ENCODE peak calls at places on chromosomes 16 and 17, in four cellular contexts. P is OCI-LY7, O is cardiac fibroblast, L is prostate gland. N is an unnamed sample.
A peak's percentile ranks its signal among the peaks of the same experiment; 100 is the strongest.

GRCh38 chr17:41965694-41966375 is 760 bp upstream of the CNP start:
- DNase-seq in P (peak; percentile 50), O (peak; percentile 49), L (peak; percentile 91), N (no peak)

GRCh38 chr16:74261068-74261467 is 35.5 kb upstream of the PSMD7 start:
- DNase-seq in P (no peak), O (no peak), L (no peak), N (no peak)

GRCh38 chr17:81392909-81393654 is 2.2 kb upstream of the BAHCC1 start:
- DNase-seq in P (peak; percentile 58), O (peak; percentile 36), L (no peak), N (no peak)

GRCh38 chr17:78341559-78342437 is 18.1 kb downstream of the SOCS3 start:
- DNase-seq in P (no peak), O (peak; percentile 91), L (peak; percentile 47), N (no peak)

GRCh38 chr17:60604686-60605334 is 4.8 kb downstream of the PPM1D start:
- DNase-seq in P (no peak), O (peak; percentile 66), L (no peak), N (peak; percentile 78)

GRCh38 chr17:75428775-75429469 is 23.4 kb upstream of the GRB2 start:
- DNase-seq in P (no peak), O (peak; percentile 66), L (no peak), N (peak; percentile 87)

GRCh38 chr17:73341350-73342056 is 29.7 kb upstream of the CDC42EP4 start:
- DNase-seq in P (no peak), O (no peak), L (no peak), N (no peak)

GRCh38 chr17:39854909-39855308 is 9.2 kb downstream of the IKZF3 start:
- DNase-seq in P (no peak), O (no peak), L (no peak), N (no peak)

GRCh38 chr16:4682084-4682581 is 11.2 kb upstream of the NUDT16L1 start:
- DNase-seq in P (no peak), O (no peak), L (no peak), N (no peak)

GRCh38 chr17:69723741-69724140 is 309.2 kb downstream of the MAP2K6 start:
- DNase-seq in P (no peak), O (no peak), L (no peak), N (no peak)

GRCh38 chr17:68431661-68432071 is 25.6 kb downstream of the WIPI1 start:
- DNase-seq in P (peak; percentile 73), O (peak; percentile 56), L (no peak), N (no peak)

GRCh38 chr16:19417640-19418039 is at the start of gene TMC5:
- DNase-seq in P (no peak), O (no peak), L (peak; percentile 50), N (no peak)

GRCh38 chr16:82699262-82699661 is 72.5 kb downstream of the CDH13 start:
- DNase-seq in P (no peak), O (no peak), L (no peak), N (no peak)

GRCh38 chr17:74213897-74214386 is 571 bp downstream of the TTYH2 start:
- DNase-seq in P (peak; percentile 54), O (no peak), L (no peak), N (no peak)

GRCh38 chr16:3717235-3718018 is at the start of gene TRAP1:
- DNase-seq in P (peak; percentile 91), O (peak; percentile 84), L (peak; percentile 83), N (peak; percentile 19)

GRCh38 chr17:71496552-71496951 is 624.3 kb upstream of the SOX9 start:
- DNase-seq in P (no peak), O (no peak), L (no peak), N (peak; percentile 100)

DNA sequence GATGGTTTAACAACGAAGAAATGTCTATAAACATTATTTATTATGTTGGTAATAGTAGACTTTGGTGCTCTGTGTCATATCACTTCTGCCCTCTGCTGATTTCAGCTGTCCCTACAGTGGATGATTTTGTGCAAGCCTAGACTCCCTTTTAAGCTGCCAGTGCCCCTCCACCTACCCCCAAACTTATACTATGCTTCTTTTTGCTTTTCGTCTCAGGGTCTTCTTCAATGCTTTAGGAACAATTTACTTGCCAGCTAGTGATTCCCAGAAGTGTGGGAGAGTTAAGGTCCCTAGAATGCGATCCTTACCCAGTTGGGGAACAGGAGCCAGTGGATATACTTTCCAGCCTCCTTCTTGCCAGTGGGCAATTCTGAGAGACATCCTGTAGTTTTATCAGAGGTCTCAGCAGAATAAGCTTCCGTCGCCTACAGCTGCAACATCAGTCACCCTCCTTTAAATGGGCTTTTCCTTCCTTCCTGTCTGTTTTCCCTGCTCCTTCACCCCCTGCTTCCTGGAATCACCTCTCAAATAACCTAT is 4.1 kb downstream of the ICAM2 start:
- DNase-seq in P (peak; percentile 49), O (no peak), L (no peak), N (no peak)
- TF ChIP-seq CTCF in P (peak; percentile 82), O (peak; percentile 25), L (no peak), N (peak; percentile 9)

GRCh38 chr16:14400285-14400977 is 229.6 kb downstream of the PARN start:
- DNase-seq in P (no peak), O (no peak), L (no peak), N (no peak)
- H3K4me3 ChIP-seq in P (no peak overlapping the region), O (no peak overlapping the region), L (no peak overlapping the region), N (no peak overlapping the region)

GRCh38 chr16:59046335-59046734 is 312.2 kb upstream of the GOT2 start:
- DNase-seq in P (no peak), O (no peak), L (no peak), N (no peak)

GRCh38 chr16:59048876-59049275 is 314.8 kb upstream of the GOT2 start:
- DNase-seq in P (no peak), O (no peak), L (no peak), N (no peak)

GRCh38 chr16:59045496-59045895 is 311.4 kb upstream of the GOT2 start:
- DNase-seq in P (no peak), O (no peak), L (no peak), N (no peak)

GRCh38 chr16:59044616-59045015 is 310.5 kb upstream of the GOT2 start:
- DNase-seq in P (no peak), O (no peak), L (no peak), N (no peak)

GRCh38 chr16:59047114-59047513 is 313.0 kb upstream of the GOT2 start:
- DNase-seq in P (no peak), O (no peak), L (no peak), N (no peak)
- TF ChIP-seq CTCF in P (peak; percentile 38), O (no peak), L (no peak), N (no peak)

GRCh38 chr16:50416388-50416787 is 47.6 kb upstream of the BRD7 start:
- DNase-seq in P (no peak), O (no peak), L (no peak), N (no peak)
- H3K4me3 ChIP-seq in P (no peak overlapping the region), O (no peak overlapping the region), L (no peak overlapping the region), N (no peak overlapping the region)

DNA sequence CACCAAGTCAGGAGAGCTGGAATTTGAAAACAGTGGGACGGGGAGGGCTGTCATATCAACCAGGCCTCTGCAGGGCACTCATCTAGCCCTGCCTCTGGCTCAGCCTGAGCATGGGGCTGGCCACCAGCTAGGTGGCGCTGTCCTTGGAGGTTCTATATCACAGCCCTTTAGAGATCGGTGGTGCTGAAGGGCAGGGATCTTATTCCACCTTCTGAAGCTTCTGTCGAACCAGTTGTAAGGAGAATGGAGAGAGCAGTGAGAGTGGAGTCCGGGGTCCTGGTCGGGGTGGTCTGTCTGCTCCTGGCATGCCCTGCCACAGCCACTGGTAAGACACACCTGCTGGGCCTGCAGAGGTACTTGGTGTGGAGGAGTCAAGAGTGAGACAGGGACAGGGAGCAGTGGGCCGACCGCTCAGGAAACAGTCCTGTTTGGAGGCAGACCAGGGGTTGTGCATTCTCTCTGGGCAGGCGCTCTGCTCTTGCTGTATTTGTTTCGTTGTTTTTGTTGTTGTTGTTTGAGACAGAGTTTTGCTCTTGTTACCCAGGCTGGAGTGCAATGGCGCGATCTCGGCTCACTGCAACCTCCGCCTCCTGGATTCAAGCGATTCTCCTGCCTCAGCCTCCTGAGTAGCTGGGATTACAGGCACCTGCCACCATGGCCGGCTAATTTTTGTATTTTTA is at the start of gene CES3:
- DNase-seq in P (peak; percentile 80), O (peak; percentile 67), L (no peak), N (no peak)
- TF ChIP-seq CTCF in P (peak; percentile 94), O (peak; percentile 92), L (no peak), N (peak; percentile 92)

GRCh38 chr17:17694229-17695081 is 13.2 kb downstream of the RAI1 start:
- DNase-seq in P (peak; percentile 73), O (peak; percentile 70), L (peak; percentile 75), N (no peak)

GRCh38 chr17:17696075-17696474 is 14.8 kb downstream of the RAI1 start:
- DNase-seq in P (no peak), O (no peak), L (no peak), N (no peak)

GRCh38 chr17:17693253-17693954 is 12.1 kb downstream of the RAI1 start:
- DNase-seq in P (no peak), O (peak; percentile 47), L (peak; percentile 87), N (no peak)

GRCh38 chr17:17692353-17693252 is 11.3 kb downstream of the RAI1 start:
- DNase-seq in P (no peak), O (no peak), L (no peak), N (no peak)

DNA sequence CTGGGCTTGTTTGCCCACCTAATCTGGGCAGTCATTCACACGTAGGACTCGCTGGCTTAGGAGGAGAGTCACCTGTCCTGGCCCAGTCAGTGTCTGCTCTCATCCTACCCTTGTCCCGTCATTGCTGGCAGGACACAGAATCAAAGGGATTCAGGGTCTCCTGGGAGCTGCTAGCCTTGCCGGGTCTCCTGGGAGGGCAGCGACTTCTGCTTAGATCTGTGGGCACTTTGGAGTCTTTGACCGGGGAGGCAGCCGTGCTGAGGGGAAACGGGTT is 12.6 kb downstream of the RAI1 start:
- DNase-seq in P (no peak), O (no peak), L (no peak), N (no peak)
- H3K4me3 ChIP-seq in P (peak overlapping the region; percentile 79), O (peak overlapping the region; percentile 66), L (peak overlapping the region; percentile 52), N (no peak overlapping the region)

DNA sequence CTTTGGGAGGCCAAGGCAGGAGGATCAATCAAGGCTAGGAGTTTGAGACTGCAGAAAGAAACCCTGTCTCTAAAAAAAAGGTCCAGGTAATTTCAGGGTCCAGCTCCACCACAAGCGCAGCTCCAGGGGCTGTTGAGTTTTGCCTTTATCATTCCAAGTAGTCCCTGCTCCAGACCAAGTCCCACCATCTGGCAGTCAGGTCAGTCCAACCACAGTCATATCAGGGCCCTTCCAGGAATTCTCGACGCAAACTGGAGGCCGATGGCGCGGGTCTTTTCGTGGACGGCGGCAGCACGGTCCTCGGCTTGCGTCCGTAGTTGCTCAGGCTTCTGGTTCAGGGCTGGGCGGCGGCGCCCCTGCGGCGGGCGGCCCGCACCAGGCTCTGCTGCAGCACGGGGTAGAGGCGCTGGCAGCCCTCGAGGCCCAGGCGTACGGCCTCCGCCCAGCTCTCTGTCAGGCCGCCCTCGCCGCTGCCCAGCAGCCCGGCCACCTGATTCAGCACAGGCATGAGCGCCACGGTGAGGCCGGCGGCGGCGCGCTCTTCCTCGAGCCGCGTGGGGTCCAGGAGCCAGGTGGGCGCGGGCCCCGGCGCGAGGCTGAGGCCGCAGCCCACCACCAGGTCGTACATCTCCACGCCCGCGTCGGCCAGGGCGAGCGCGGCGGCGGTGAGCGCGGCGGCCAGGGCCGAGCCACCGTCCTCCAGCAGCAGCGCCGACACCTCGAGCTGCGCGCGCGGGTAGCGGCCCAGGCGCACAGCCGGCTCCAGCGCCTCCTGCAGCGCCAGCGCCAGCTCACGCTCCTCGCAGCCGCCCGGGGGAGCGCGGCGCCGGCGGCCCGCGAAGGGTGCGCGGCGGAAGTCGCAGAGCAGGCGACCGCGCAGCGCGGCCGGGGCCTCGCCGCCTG is 741 bp downstream of the EXOSC6 start:
- DNase-seq in P (no peak), O (peak; percentile 52), L (peak; percentile 29), N (no peak)
- TF ChIP-seq CTCF in P (no peak), O (no peak), L (no peak), N (no peak)

N was measured in retinal pigment epithelial cell.